ENCODE peak calls at places on chromosomes 16 and 17, in four cellular contexts. One of them, this sample, is unnamed.

GRCh38 chr17:72385482-72385881 is 264.7 kb downstream of the SOX9 start:
- DNase-seq in IMR-90: no peak
- DNase-seq in psoas muscle: no peak
- DNase-seq in prostate gland: no peak
- DNase-seq in this sample: no peak

GRCh38 chr17:72545756-72546155 is 424.9 kb downstream of the SOX9 start:
- DNase-seq in IMR-90: no peak
- DNase-seq in psoas muscle: no peak
- DNase-seq in prostate gland: no peak
- DNase-seq in this sample: no peak

GRCh38 chr16:11563493-11564040 is 23.2 kb downstream of the LITAF start:
- DNase-seq in IMR-90: no peak
- DNase-seq in psoas muscle: peak; percentile 3
- DNase-seq in prostate gland: no peak
- DNase-seq in this sample: no peak

GRCh38 chr16:88805340-88805715 is 1.7 kb downstream of the CDT1 start:
- DNase-seq in IMR-90: no peak
- DNase-seq in psoas muscle: peak; percentile 53
- DNase-seq in prostate gland: no peak
- DNase-seq in this sample: no peak

GRCh38 chr17:70225272-70225671 is 55.9 kb downstream of the KCNJ2 start:
- DNase-seq in IMR-90: no peak
- DNase-seq in psoas muscle: no peak
- DNase-seq in prostate gland: peak; percentile 35
- DNase-seq in this sample: no peak

GRCh38 chr16:25411376-25412081 is 153.9 kb upstream of the ZKSCAN2 start:
- DNase-seq in IMR-90: no peak
- DNase-seq in psoas muscle: no peak
- DNase-seq in prostate gland: no peak
- DNase-seq in this sample: no peak

GRCh38 chr16:79805621-79806020 is 205.1 kb upstream of the MAF start:
- DNase-seq in IMR-90: no peak
- DNase-seq in psoas muscle: no peak
- DNase-seq in prostate gland: no peak
- DNase-seq in this sample: no peak

GRCh38 chr17:8223356-8224063 is 13.1 kb upstream of the AURKB start:
- DNase-seq in IMR-90: peak; percentile 47
- DNase-seq in psoas muscle: peak; percentile 85
- DNase-seq in prostate gland: peak; percentile 47
- DNase-seq in this sample: no peak

GRCh38 chr16:50835358-50836060 is 93.6 kb downstream of the CYLD start:
- DNase-seq in IMR-90: no peak
- DNase-seq in psoas muscle: no peak
- DNase-seq in prostate gland: no peak
- DNase-seq in this sample: no peak

GRCh38 chr16:59880626-59881025 is 1146.5 kb upstream of the GOT2 start:
- DNase-seq in IMR-90: no peak
- DNase-seq in psoas muscle: no peak
- DNase-seq in prostate gland: no peak
- DNase-seq in this sample: no peak

GRCh38 chr16:67865318-67865717 is 7.5 kb upstream of the EDC4 start:
- DNase-seq in IMR-90: peak; percentile 26
- DNase-seq in psoas muscle: peak; percentile 47
- DNase-seq in prostate gland: no peak
- DNase-seq in this sample: no peak

GRCh38 chr16:12901597-12902436 is at the start of gene SHISA9:
- DNase-seq in IMR-90: no peak
- DNase-seq in psoas muscle: no peak
- DNase-seq in prostate gland: no peak
- DNase-seq in this sample: no peak

GRCh38 chr17:61254894-61255293 is 144.7 kb upstream of the TBX2 start:
- DNase-seq in IMR-90: no peak
- DNase-seq in psoas muscle: no peak
- DNase-seq in prostate gland: no peak
- DNase-seq in this sample: no peak

GRCh38 chr16:67959930-67960329 is 8.5 kb downstream of the SLC12A4 start:
- DNase-seq in IMR-90: no peak
- DNase-seq in psoas muscle: no peak
- DNase-seq in prostate gland: no peak
- DNase-seq in this sample: no peak

GRCh38 chr17:7530294-7530900 is 18.5 kb upstream of the TNFSF12 start:
- DNase-seq in IMR-90: no peak
- DNase-seq in psoas muscle: no peak
- DNase-seq in prostate gland: no peak
- DNase-seq in this sample: no peak

GRCh38 chr17:44581868-44582267 is 24.6 kb downstream of the FZD2 start:
- DNase-seq in IMR-90: no peak
- DNase-seq in psoas muscle: no peak
- DNase-seq in prostate gland: no peak
- DNase-seq in this sample: no peak

GRCh38 chr17:38454528-38454927 is 26.3 kb downstream of the ARHGAP23 start:
- DNase-seq in IMR-90: peak; percentile 80
- DNase-seq in psoas muscle: peak; percentile 97
- DNase-seq in prostate gland: peak; percentile 84
- DNase-seq in this sample: no peak

GRCh38 chr17:76414334-76415295 is 30.2 kb downstream of the SPHK1 start:
- DNase-seq in IMR-90: peak; percentile 69
- DNase-seq in psoas muscle: peak; percentile 75
- DNase-seq in prostate gland: no peak
- DNase-seq in this sample: no peak

GRCh38 chr16:2031081-2031577 is 4.4 kb downstream of the NHERF2 start:
- DNase-seq in IMR-90: no peak
- DNase-seq in psoas muscle: peak; percentile 66
- DNase-seq in prostate gland: no peak
- DNase-seq in this sample: no peak

GRCh38 chr16:19075511-19075910 is 8.1 kb downstream of the COQ7 start:
- DNase-seq in IMR-90: no peak
- DNase-seq in psoas muscle: no peak
- DNase-seq in prostate gland: no peak
- DNase-seq in this sample: no peak

GRCh38 chr17:48954300-48954755 is 9.7 kb upstream of the SNF8 start:
- DNase-seq in IMR-90: peak; percentile 49
- DNase-seq in psoas muscle: no peak
- DNase-seq in prostate gland: no peak
- DNase-seq in this sample: no peak

GRCh38 chr17:14310101-14310500 is 9.2 kb downstream of the HS3ST3B1 start:
- DNase-seq in IMR-90: no peak
- DNase-seq in psoas muscle: no peak
- DNase-seq in prostate gland: no peak
- DNase-seq in this sample: no peak

GRCh38 chr17:77465358-77466041 is 324.7 kb downstream of the SEC14L1 start:
- DNase-seq in IMR-90: peak; percentile 77
- DNase-seq in psoas muscle: no peak
- DNase-seq in prostate gland: no peak
- DNase-seq in this sample: no peak

GRCh38 chr17:28950752-28951427 is 428 bp downstream of the PHF12 start:
- DNase-seq in IMR-90: no peak
- DNase-seq in psoas muscle: no peak
- DNase-seq in prostate gland: peak; percentile 15
- DNase-seq in this sample: no peak

GRCh38 chr17:28953444-28954118 is 2.3 kb upstream of the PHF12 start:
- DNase-seq in IMR-90: peak; percentile 45
- DNase-seq in psoas muscle: no peak
- DNase-seq in prostate gland: peak; percentile 32
- DNase-seq in this sample: no peak

GRCh38 chr17:28951428-28951990 is at the start of gene PHF12:
- DNase-seq in IMR-90: peak; percentile 100
- DNase-seq in psoas muscle: peak; percentile 100
- DNase-seq in prostate gland: peak; percentile 100
- DNase-seq in this sample: peak; percentile 100

GRCh38 chr17:28950017-28950751 is 1.1 kb downstream of the PHF12 start:
- DNase-seq in IMR-90: peak; percentile 39
- DNase-seq in psoas muscle: peak; percentile 75
- DNase-seq in prostate gland: peak; percentile 42
- DNase-seq in this sample: no peak

GRCh38 chr17:28951991-28952975 is 965 bp upstream of the PHF12 start:
- DNase-seq in IMR-90: peak; percentile 99
- DNase-seq in psoas muscle: peak; percentile 97
- DNase-seq in prostate gland: peak; percentile 98
- DNase-seq in this sample: peak; percentile 99
- H3K4me3 ChIP-seq in IMR-90: peak overlapping the region; percentile 51
- H3K4me3 ChIP-seq in psoas muscle: peak overlapping the region; percentile 72
- H3K4me3 ChIP-seq in prostate gland: peak overlapping the region; percentile 52
- H3K4me3 ChIP-seq in this sample: peak overlapping the region; percentile 77

DNA sequence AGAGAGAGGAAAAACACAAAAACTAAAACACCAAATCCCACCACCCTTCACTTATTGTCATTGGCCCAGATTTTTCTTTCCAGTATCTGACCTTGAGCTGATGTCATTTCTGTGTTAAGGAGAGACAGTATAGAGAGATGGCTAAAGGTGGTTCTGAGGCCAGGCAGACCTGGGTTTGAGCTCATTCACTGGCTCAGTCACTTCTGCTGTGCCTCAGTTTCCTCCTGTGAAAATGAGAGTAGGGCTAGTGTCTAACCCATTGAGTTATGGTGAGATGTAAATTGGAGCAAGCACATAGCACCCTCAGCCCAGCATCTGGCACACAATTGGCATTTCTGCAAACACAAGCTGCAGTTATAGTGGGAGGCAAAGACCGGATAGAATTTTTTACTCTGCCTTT is 6.3 kb upstream of the KIFC3 start:
- DNase-seq in IMR-90: no peak
- DNase-seq in psoas muscle: no peak
- DNase-seq in prostate gland: no peak
- DNase-seq in this sample: no peak
- H3K27ac ChIP-seq in IMR-90: peak overlapping the region; percentile 61
- H3K27ac ChIP-seq in psoas muscle: no peak overlapping the region
- H3K27ac ChIP-seq in prostate gland: no peak overlapping the region
- H3K27ac ChIP-seq in this sample: no peak overlapping the region

GRCh38 chr17:39781028-39781800 is 43.5 kb downstream of the GRB7 start:
- DNase-seq in IMR-90: no peak
- DNase-seq in psoas muscle: no peak
- DNase-seq in prostate gland: no peak
- DNase-seq in this sample: no peak
- H3K27me3 ChIP-seq in IMR-90: peaks cover 40% of the 10 kb centered on the region
- H3K27me3 ChIP-seq in psoas muscle: peaks cover 19% of the 10 kb centered on the region
- H3K27me3 ChIP-seq in prostate gland: no peaks in the 10 kb centered on the region
- H3K27me3 ChIP-seq in this sample: peaks cover 50% of the 10 kb centered on the region

DNA sequence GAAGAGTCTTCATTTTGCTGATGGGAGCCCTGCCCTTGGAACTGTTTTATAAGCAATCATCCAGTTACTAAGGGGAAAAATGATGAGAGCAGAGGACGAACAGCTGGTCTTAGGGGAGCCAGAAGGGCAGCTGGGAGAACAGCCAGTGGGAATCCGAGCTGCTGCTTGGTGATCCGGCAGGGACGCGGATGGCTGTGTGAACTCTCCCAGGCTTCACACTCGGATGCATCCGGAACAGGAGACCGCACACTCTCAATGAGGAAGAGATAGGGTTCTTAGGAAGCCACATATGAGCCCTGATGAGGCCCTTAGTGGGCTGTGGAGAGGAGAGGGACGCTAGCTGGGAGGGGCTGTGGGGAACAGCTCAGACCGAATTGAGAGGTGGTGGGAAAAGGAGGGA is 5.0 kb upstream of the CACNG5 start:
- DNase-seq in IMR-90: no peak
- DNase-seq in psoas muscle: no peak
- DNase-seq in prostate gland: no peak
- DNase-seq in this sample: no peak
- H3K4me3 ChIP-seq in IMR-90: no peak overlapping the region
- H3K4me3 ChIP-seq in psoas muscle: no peak overlapping the region
- H3K4me3 ChIP-seq in prostate gland: no peak overlapping the region
- H3K4me3 ChIP-seq in this sample: no peak overlapping the region

GRCh38 chr17:42270596-42270995 is 5.6 kb downstream of the STAT5B start:
- DNase-seq in IMR-90: no peak
- DNase-seq in psoas muscle: no peak
- DNase-seq in prostate gland: no peak
- DNase-seq in this sample: no peak
- H3K27ac ChIP-seq in IMR-90: no peak overlapping the region
- H3K27ac ChIP-seq in psoas muscle: peak overlapping the region; percentile 11
- H3K27ac ChIP-seq in prostate gland: no peak overlapping the region
- H3K27ac ChIP-seq in this sample: no peak overlapping the region